ENCODE peak calls at places on chromosomes 7 and 10, in six cellular contexts. A is kidney epithelial cell, F is cardiac muscle cell, Q is heart left ventricle, E is AG04450, C is HAP-1. Z is an unnamed sample.

GRCh38 chr10:130138479-130138866 is 2.3 kb downstream of the GLRX3 start:
- DNase-seq in A (peak; percentile 72), F (peak; percentile 21), Q (no peak), E (no peak), C (no peak), Z (no peak)

GRCh38 chr10:67770537-67770936 is 67.5 kb downstream of the DNAJC12 start:
- DNase-seq in A (no peak), F (no peak), Q (no peak), E (no peak), C (no peak), Z (no peak)

GRCh38 chr7:107025449-107026103 is 18.9 kb upstream of the PRKAR2B start:
- DNase-seq in A (no peak), F (peak; percentile 53), Q (no peak), E (no peak), C (no peak), Z (no peak)

GRCh38 chr10:92573091-92573797 is 649 bp downstream of the IDE start:
- DNase-seq in A (no peak), F (peak; percentile 56), Q (peak; percentile 34), E (no peak), C (peak; percentile 58), Z (no peak)

GRCh38 chr10:78843495-78843894 is 225.3 kb upstream of the ZMIZ1 start:
- DNase-seq in A (no peak), F (no peak), Q (no peak), E (no peak), C (no peak), Z (no peak)

GRCh38 chr7:99196536-99197288 is 11.2 kb downstream of the KPNA7 start:
- DNase-seq in A (no peak), F (peak; percentile 21), Q (no peak), E (no peak), C (no peak), Z (no peak)

GRCh38 chr10:79586933-79587332 is 23.8 kb upstream of the SFTPA1 start:
- DNase-seq in A (no peak), F (no peak), Q (no peak), E (no peak), C (no peak), Z (no peak)

GRCh38 chr7:131540491-131541162 is 15.8 kb downstream of the PODXL start:
- DNase-seq in A (no peak), F (no peak), Q (no peak), E (no peak), C (no peak), Z (no peak)

GRCh38 chr7:25862993-25863726 is 288.8 kb upstream of the NFE2L3 start:
- DNase-seq in A (no peak), F (no peak), Q (no peak), E (no peak), C (no peak), Z (no peak)

GRCh38 chr7:48337012-48337621 is 165.9 kb downstream of the ABCA13 start:
- DNase-seq in A (no peak), F (peak; percentile 33), Q (no peak), E (no peak), C (peak; percentile 42), Z (no peak)

GRCh38 chr7:142345817-142346216 is 88.0 kb upstream of the PRSS58 start:
- DNase-seq in A (no peak), F (no peak), Q (no peak), E (no peak), C (no peak), Z (no peak)

GRCh38 chr7:1943933-1944618 is 274.0 kb downstream of the ELFN1 start:
- DNase-seq in A (no peak), F (no peak), Q (no peak), E (no peak), C (no peak), Z (no peak)

GRCh38 chr7:106768324-106768751 is 96.7 kb upstream of the PIK3CG start:
- DNase-seq in A (no peak), F (no peak), Q (no peak), E (no peak), C (no peak), Z (no peak)

GRCh38 chr7:99848420-99849216 is 20.8 kb downstream of the CYP3A43 start:
- DNase-seq in A (no peak), F (no peak), Q (no peak), E (no peak), C (no peak), Z (no peak)

GRCh38 chr7:29457565-29457971 is 106.1 kb upstream of the PRR15 start:
- DNase-seq in A (no peak), F (peak; percentile 41), Q (no peak), E (no peak), C (peak; percentile 55), Z (no peak)

GRCh38 chr10:30488319-30488718 is 54.3 kb downstream of the MAP3K8 start:
- DNase-seq in A (no peak), F (no peak), Q (no peak), E (no peak), C (no peak), Z (no peak)
- H3K4me3 ChIP-seq in A (no peak overlapping the region), F (no peak overlapping the region), Q (no peak overlapping the region), E (no peak overlapping the region), C (no peak overlapping the region), Z (no peak overlapping the region)

GRCh38 chr10:73732931-73733623 is 11.1 kb upstream of the SEC24C start:
- DNase-seq in A (no peak), F (no peak), Q (no peak), E (no peak), C (no peak), Z (no peak)

GRCh38 chr10:73732426-73732825 is 11.7 kb upstream of the SEC24C start:
- DNase-seq in A (no peak), F (no peak), Q (no peak), E (no peak), C (no peak), Z (no peak)

GRCh38 chr10:73730153-73730906 is 13.8 kb upstream of the SEC24C start:
- DNase-seq in A (no peak), F (peak; percentile 91), Q (peak; percentile 89), E (peak; percentile 33), C (peak; percentile 93), Z (peak; percentile 86)

GRCh38 chr10:73734028-73734720 is 10.0 kb upstream of the SEC24C start:
- DNase-seq in A (no peak), F (no peak), Q (no peak), E (no peak), C (no peak), Z (no peak)

DNA sequence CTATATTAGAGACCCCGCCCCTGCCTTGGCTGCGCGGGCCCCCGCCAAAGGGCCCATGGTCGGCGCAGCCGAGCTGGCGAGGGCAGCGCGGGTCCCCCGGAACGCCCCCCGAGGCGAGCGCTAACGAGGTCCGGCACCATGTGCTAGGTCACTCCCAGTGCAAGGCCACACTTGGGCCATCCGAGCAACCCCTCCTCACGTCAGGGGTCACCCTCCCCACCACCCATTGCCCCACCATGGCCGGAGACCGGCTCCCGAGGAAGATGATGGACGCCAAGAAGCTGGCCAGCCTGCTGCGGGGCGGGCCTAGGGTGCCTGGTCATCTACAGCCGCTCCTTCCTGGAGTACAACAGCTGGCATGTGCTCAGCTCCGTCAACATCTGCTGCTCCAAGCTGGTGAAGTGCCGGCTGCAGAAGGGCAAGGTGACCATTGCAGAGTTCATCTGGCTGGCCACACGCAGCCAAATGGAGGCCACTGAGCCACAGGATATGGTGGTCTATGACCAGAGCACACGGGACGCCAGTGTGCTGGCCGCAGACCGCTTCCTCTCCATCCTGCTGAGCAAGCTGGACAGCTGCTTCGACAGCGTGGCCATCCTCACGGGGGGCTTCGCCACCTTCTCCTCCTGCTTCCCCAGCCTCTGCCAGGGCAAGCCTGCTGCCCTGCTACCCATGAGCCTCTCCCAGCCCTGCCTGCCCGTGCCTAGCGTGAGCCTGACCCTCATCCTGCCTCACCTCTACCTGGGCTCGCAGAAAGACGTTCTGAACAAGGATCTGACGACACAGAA is 12.4 kb upstream of the SEC24C start:
- DNase-seq in A (no peak), F (no peak), Q (no peak), E (no peak), C (no peak), Z (no peak)
- H3K4me3 ChIP-seq in A (no peak overlapping the region), F (peak overlapping the region; percentile 87), Q (peak overlapping the region; percentile 76), E (no peak overlapping the region), C (no peak overlapping the region), Z (no peak overlapping the region)

GRCh38 chr7:64907641-64908326 is 4.7 kb downstream of the ZNF273 start:
- DNase-seq in A (no peak), F (peak; percentile 64), Q (no peak), E (no peak), C (no peak), Z (no peak)

GRCh38 chr7:64905133-64905532 is 2.1 kb downstream of the ZNF273 start:
- DNase-seq in A (no peak), F (no peak), Q (no peak), E (no peak), C (no peak), Z (no peak)

GRCh38 chr7:64902806-64903721 is at the start of gene ZNF273:
- DNase-seq in A (peak; percentile 66), F (peak; percentile 88), Q (peak; percentile 92), E (peak; percentile 52), C (peak; percentile 96), Z (peak; percentile 92)

GRCh38 chr7:64904008-64904407 is 935 bp downstream of the ZNF273 start:
- DNase-seq in A (no peak), F (no peak), Q (no peak), E (no peak), C (no peak), Z (no peak)

GRCh38 chr7:64905547-64905946 is 2.5 kb downstream of the ZNF273 start:
- DNase-seq in A (no peak), F (no peak), Q (no peak), E (no peak), C (peak; percentile 19), Z (no peak)
- H3K4me3 ChIP-seq in A (no peak overlapping the region), F (no peak overlapping the region), Q (no peak overlapping the region), E (no peak overlapping the region), C (peak overlapping the region; percentile 18), Z (no peak overlapping the region)

GRCh38 chr10:22925088-22925487 is 2.8 kb upstream of the ARMC3 start:
- DNase-seq in A (no peak), F (no peak), Q (no peak), E (no peak), C (no peak), Z (no peak)

GRCh38 chr10:22931948-22932347 is 4.1 kb downstream of the ARMC3 start:
- DNase-seq in A (no peak), F (peak; percentile 47), Q (no peak), E (no peak), C (no peak), Z (no peak)

GRCh38 chr10:22932626-22933370 is 4.9 kb downstream of the ARMC3 start:
- DNase-seq in A (no peak), F (no peak), Q (no peak), E (no peak), C (no peak), Z (no peak)

GRCh38 chr10:22927163-22927562 is 690 bp upstream of the ARMC3 start:
- DNase-seq in A (no peak), F (no peak), Q (no peak), E (no peak), C (no peak), Z (no peak)

DNA sequence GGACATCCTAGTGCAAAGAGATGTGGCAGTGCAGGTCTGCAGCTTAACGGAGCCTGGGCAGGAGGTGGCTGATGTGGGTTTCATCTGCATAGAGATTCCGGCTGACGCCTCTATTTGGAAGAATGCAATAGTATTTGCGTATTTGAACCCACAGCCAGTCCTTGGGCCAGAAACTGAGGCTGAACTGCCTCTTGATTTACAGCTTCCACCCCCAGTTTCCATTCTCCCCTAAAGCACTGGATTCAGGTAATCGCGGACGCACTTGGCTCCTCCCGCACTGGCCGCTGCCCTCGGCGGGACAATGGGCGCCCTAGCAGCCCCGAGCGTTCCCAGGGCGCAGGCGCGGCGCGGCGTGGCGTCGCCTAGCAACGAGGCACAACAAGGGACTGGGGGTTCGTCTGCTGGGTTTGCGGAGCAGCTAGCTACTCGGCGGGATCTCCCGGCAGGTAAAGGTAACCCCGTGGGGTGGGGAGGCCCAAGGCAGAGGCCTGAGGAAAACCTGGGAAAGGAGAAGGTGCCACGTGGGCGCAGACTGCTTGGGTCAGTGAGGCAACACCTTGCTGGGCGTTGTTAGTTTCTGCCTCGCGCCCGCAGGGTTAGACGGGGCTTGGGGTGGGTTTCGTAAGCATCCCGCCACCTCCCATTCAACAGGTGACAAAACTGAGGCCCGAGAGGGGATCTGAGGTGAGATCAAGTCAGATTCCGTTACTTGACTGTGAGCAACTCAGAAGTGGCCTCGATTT is at the start of gene ARMC3:
- DNase-seq in A (peak; percentile 19), F (peak; percentile 74), Q (peak; percentile 44), E (no peak), C (no peak), Z (no peak)
- H3K4me3 ChIP-seq in A (peak within 1 kb of the TSS; percentile 56), F (peak within 1 kb of the TSS; percentile 39), Q (peak within 1 kb of the TSS; percentile 39), E (peak within 1 kb of the TSS; percentile 47), C (no peak within 1 kb of the TSS), Z (peak within 1 kb of the TSS; percentile 22)